ENCODE peak calls at places on chromosomes 3 and 15, in four cellular contexts. A, E, Y and R are unnamed samples.

GRCh38 chr3:195095704-195096036 is 175.3 kb downstream of the XXYLT1 start:
- DNase-seq in A (no peak), E (no peak), Y (no peak), R (no peak)

GRCh38 chr15:26767169-26767670 is 5.6 kb downstream of the GABRB3 start:
- DNase-seq in A (no peak), E (peak; percentile 17), Y (no peak), R (peak; percentile 66)

GRCh38 chr3:36763850-36764703 is at the start of gene DCLK3:
- DNase-seq in A (no peak), E (no peak), Y (no peak), R (no peak)

GRCh38 chr3:124714218-124714853 is 15.9 kb upstream of the UMPS start:
- DNase-seq in A (no peak), E (no peak), Y (no peak), R (no peak)

GRCh38 chr3:152818027-152818426 is 16.9 kb upstream of the P2RY1 start:
- DNase-seq in A (peak; percentile 52), E (no peak), Y (no peak), R (no peak)

GRCh38 chr15:71237456-71238188 is 122.4 kb downstream of the THSD4 start:
- DNase-seq in A (peak; percentile 16), E (peak; percentile 97), Y (peak; percentile 21), R (no peak)

GRCh38 chr3:185549111-185549510 is 3.3 kb downstream of the LIPH start:
- DNase-seq in A (peak; percentile 29), E (peak; percentile 68), Y (no peak), R (no peak)

GRCh38 chr3:8052599-8053185 is 448.9 kb upstream of the LMCD1 start:
- DNase-seq in A (no peak), E (no peak), Y (no peak), R (no peak)

GRCh38 chr3:38643592-38643991 is 5.9 kb downstream of the SCN5A start:
- DNase-seq in A (no peak), E (no peak), Y (no peak), R (no peak)

GRCh38 chr3:129694228-129694627 is 87.8 kb upstream of the PLXND1 start:
- DNase-seq in A (no peak), E (no peak), Y (no peak), R (no peak)

GRCh38 chr3:128468285-128468790 is 1.6 kb upstream of the DNAJB8 start:
- DNase-seq in A (no peak), E (no peak), Y (no peak), R (no peak)

GRCh38 chr15:85614059-85614458 is 180.7 kb downstream of the KLHL25 start:
- DNase-seq in A (no peak), E (no peak), Y (no peak), R (no peak)

GRCh38 chr15:85620321-85621044 is 174.2 kb downstream of the KLHL25 start:
- DNase-seq in A (no peak), E (no peak), Y (no peak), R (no peak)

GRCh38 chr15:85616549-85616948 is 178.2 kb downstream of the KLHL25 start:
- DNase-seq in A (no peak), E (no peak), Y (no peak), R (no peak)

GRCh38 chr15:85618956-85619491 is 175.7 kb downstream of the KLHL25 start:
- DNase-seq in A (no peak), E (no peak), Y (no peak), R (no peak)

DNA sequence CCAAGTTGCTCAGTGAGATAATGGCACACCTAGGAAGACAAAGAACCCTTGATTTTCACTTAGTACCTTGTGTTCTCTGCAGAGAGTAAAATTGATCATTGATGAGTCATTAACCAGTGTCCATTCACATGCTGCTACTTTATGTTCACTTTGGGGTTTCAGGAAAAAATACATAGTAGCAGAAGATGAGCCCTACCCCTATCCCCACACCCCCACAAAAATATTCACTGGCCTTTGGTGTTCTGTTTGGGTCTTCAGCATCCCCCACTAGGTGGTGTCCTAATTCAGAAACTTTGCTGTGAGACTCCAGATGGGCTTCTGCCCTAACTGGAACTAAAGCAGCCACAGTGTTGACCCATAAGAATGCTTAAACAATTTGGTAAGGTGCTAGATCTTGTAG is 178.8 kb downstream of the KLHL25 start:
- DNase-seq in A (peak; percentile 14), E (peak; percentile 50), Y (peak; percentile 43), R (no peak)
- H3K4me1 ChIP-seq in A (no peaks in the 10 kb centered on the region), E (peaks cover 67% of the 10 kb centered on the region), Y (peaks cover 22% of the 10 kb centered on the region), R (peaks cover 8% of the 10 kb centered on the region)

GRCh38 chr3:42988566-42988965 is 9.5 kb downstream of the GASK1A start:
- DNase-seq in A (no peak), E (no peak), Y (no peak), R (no peak)
- TF ChIP-seq PHF8 in A (no peak), E (no peak), Y (no peak), R (no peak)

GRCh38 chr15:57213783-57214366 is 162.4 kb upstream of the CGNL1 start:
- DNase-seq in A (peak; percentile 46), E (peak; percentile 8), Y (peak; percentile 41), R (no peak)
- H3K4me1 ChIP-seq in A (peaks cover 8% of the 10 kb centered on the region), E (peaks cover 36% of the 10 kb centered on the region), Y (peaks cover 12% of the 10 kb centered on the region), R (no peaks in the 10 kb centered on the region)

GRCh38 chr3:97658670-97659285 is 105.8 kb upstream of the ARL6 start:
- DNase-seq in A (peak; percentile 5), E (peak; percentile 1), Y (peak; percentile 21), R (no peak)
- TF ChIP-seq PHF8 in A (no peak), E (no peak), Y (no peak), R (no peak)

DNA sequence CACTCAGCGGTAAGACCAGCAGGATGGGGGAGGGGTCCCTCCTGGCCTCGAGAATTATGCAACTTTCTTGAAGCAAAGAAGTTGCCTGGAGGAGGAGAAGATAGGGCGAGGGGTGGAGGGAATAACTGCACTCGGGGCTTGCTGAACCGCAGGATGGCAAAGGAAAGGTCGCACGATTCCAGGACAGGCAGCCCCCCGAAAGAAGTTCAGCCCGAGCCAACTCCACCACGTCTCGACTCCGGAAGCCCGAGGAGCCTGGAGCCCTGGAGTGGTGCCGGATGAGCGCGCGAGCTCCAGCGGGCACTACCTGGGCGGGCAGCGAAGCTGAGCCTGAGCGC is 398 bp downstream of the WWTR1 start:
- DNase-seq in A (no peak), E (peak; percentile 42), Y (no peak), R (no peak)
- H3K4me1 ChIP-seq in A (peaks cover 1% of the 10 kb centered on the region), E (peaks cover 58% of the 10 kb centered on the region), Y (peaks cover 59% of the 10 kb centered on the region), R (peaks cover 5% of the 10 kb centered on the region)

GRCh38 chr3:52451237-52452083 is 2.4 kb downstream of the TNNC1 start:
- DNase-seq in A (peak; percentile 50), E (no peak), Y (peak; percentile 77), R (no peak)
- TF ChIP-seq PHF8 in A (no peak), E (no peak), Y (no peak), R (no peak)

DNA sequence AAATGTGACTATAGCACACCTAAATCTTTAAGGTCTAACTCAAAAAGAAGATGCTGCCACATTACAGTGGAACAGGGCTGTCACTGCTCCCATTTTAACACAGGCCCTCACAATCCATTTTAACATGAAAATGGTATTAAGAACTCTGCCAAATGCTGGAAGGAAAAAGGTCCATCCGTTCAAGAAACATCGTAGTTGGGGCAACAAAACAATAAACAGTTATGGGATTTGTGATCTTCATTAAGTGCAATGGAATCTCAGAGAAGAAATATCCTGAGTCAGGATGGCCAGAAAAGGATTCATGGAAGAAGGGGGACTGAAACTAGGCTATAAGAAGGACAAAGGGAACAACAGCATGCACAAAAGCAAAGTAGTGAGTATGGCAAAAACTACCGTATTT is 6.6 kb downstream of the TBL1XR1 start:
- DNase-seq in A (no peak), E (no peak), Y (no peak), R (no peak)
- H3K4me1 ChIP-seq in A (peaks cover 29% of the 10 kb centered on the region), E (peaks cover 21% of the 10 kb centered on the region), Y (peaks cover 50% of the 10 kb centered on the region), R (no peaks in the 10 kb centered on the region)